ENCODE peak calls at places on chromosomes 5 and 9, in ten cellular contexts. M, B, G, W, E, Y, I, C, L and N are unnamed samples.
A peak's percentile ranks its signal among the peaks of the same experiment; 100 is the strongest.

GRCh38 chr5:80156156-80156555 is 99.7 kb downstream of the SERINC5 start:
- DNase-seq in M (no peak), B (peak; percentile 22), G (no peak), W (no peak), E (no peak), Y (no peak), I (no peak), C (no peak), L (peak; percentile 22), N (no peak)

GRCh38 chr9:13952906-13953305 is 361.0 kb downstream of the NFIB start:
- DNase-seq in M (no peak), B (peak; percentile 59), G (no peak), W (no peak), E (no peak), Y (no peak), I (no peak), C (no peak), L (peak; percentile 64), N (no peak)

GRCh38 chr5:120413706-120414105 is 50.4 kb upstream of the PRR16 start:
- DNase-seq in M (peak; percentile 83), B (peak; percentile 96), G (no peak), W (no peak), E (no peak), Y (no peak), I (no peak), C (no peak), L (peak; percentile 95), N (no peak)

GRCh38 chr9:84807870-84808385 is 138.4 kb downstream of the NTRK2 start:
- DNase-seq in M (no peak), B (no peak), G (no peak), W (no peak), E (no peak), Y (no peak), I (no peak), C (no peak), L (no peak), N (no peak)

GRCh38 chr9:129208191-129209091 is 30.4 kb upstream of the IER5L start:
- DNase-seq in M (no peak), B (no peak), G (no peak), W (no peak), E (peak; percentile 44), Y (no peak), I (peak; percentile 52), C (no peak), L (no peak), N (no peak)

GRCh38 chr5:154722936-154723335 is 32.2 kb upstream of the LARP1 start:
- DNase-seq in M (no peak), B (no peak), G (no peak), W (no peak), E (no peak), Y (no peak), I (no peak), C (no peak), L (no peak), N (no peak)

GRCh38 chr5:3325206-3325605 is 270.4 kb upstream of the IRX1 start:
- DNase-seq in M (peak; percentile 56), B (peak; percentile 30), G (no peak), W (no peak), E (no peak), Y (no peak), I (peak; percentile 26), C (no peak), L (peak; percentile 51), N (no peak)

GRCh38 chr5:149895416-149896345 is 48.9 kb downstream of the PDE6A start:
- DNase-seq in M (no peak), B (peak; percentile 37), G (no peak), W (no peak), E (no peak), Y (no peak), I (no peak), C (no peak), L (peak; percentile 55), N (no peak)

GRCh38 chr9:107282268-107282667 is 811 bp upstream of the RAD23B start:
- DNase-seq in M (no peak), B (no peak), G (no peak), W (no peak), E (no peak), Y (no peak), I (peak; percentile 17), C (no peak), L (no peak), N (no peak)

DNA sequence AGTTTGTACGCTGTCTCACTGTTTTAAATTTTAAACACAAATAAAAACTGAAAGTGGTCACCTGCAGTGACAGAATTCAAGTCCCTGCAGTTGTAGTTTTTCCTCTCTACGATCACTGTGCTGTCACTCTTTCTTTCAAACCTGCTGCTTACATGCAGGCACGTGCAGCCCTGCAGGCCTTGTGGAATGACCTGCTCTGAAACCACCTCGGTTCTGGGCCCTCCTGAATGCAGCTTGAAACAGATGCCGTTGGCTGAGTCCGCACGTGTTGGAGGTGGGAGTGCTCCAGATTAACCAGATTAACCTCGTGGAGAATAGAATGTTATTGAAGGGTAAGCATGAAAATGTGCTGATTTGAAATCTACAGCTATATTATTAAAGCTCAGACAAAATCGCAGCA is 126.0 kb upstream of the ERCC6L2 start:
- DNase-seq in M (no peak), B (no peak), G (no peak), W (no peak), E (no peak), Y (no peak), I (no peak), C (no peak), L (no peak), N (no peak)
- TF ChIP-seq CTCF in M (no peak), B (no peak), G (no peak), W (no peak), E (no peak), Y (no peak), I (no peak), C (no peak), L (no peak), N (no peak)

DNA sequence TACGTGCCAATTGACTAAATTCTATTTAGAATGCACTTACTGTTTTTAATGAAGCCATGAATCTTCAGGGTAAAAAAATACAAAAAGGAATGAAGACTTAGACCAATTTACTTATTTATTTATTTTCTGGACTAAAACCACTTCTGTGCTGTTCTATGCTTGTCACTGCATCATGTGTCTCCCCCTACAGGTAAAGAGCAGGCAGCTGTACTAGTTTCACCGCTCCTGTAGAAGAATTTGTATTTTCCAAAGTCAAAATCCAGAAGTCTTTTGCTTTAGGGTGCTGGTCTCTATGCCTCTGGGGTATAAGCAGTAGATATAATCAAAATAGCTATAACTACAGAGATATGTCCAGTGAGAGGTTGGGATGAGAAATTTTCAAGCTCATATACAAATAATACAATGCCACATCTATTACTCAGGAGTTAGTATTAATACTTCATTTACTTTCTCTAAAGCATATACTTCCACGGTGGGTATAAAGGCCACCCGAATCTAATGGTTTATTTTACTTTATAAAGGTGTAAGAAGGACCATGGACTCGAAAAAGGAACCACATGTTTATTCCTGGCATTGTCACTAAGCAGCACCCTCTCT is 591.5 kb downstream of the RAB3C start:
- DNase-seq in M (peak; percentile 84), B (peak; percentile 48), G (no peak), W (peak; percentile 73), E (no peak), Y (peak; percentile 26), I (peak; percentile 70), C (peak; percentile 31), L (peak; percentile 69), N (no peak)
- TF ChIP-seq CTCF in M (peak; percentile 98), B (peak; percentile 95), G (peak; percentile 74), W (peak; percentile 93), E (peak; percentile 79), Y (peak; percentile 59), I (peak; percentile 93), C (peak; percentile 62), L (peak; percentile 93), N (peak; percentile 91)

DNA sequence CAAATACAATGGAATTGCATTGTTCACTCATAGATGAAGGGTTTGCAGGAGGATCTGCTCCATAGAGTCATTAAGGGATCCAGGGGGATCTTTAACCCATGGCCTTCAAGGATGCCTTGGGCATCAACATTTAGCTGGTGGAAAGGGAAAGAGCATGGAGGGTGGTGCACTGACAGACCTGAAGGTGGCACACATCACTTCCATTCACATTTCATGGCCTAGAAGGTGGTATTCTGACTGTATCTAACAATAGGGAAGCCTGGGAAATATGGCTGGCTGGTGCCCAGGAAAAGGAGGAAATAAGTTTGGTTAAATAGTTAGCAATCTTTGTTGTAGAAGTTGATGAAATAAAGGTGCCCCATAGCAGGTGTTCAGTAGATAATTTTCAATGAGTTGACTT is 230.2 kb downstream of the CD180 start:
- DNase-seq in M (no peak), B (no peak), G (no peak), W (no peak), E (no peak), Y (no peak), I (no peak), C (no peak), L (no peak), N (no peak)
- TF ChIP-seq CTCF in M (no peak), B (no peak), G (peak; percentile 11), W (no peak), E (no peak), Y (no peak), I (no peak), C (no peak), L (no peak), N (no peak)

GRCh38 chr9:21402387-21403247 is 6.3 kb upstream of the IFNA8 start:
- DNase-seq in M (no peak), B (no peak), G (no peak), W (no peak), E (peak; percentile 46), Y (peak; percentile 34), I (peak; percentile 37), C (peak; percentile 39), L (no peak), N (no peak)
- TF ChIP-seq CTCF in M (no peak), B (no peak), G (no peak), W (peak; percentile 23), E (no peak), Y (peak; percentile 17), I (peak; percentile 13), C (no peak), L (no peak), N (no peak)

DNA sequence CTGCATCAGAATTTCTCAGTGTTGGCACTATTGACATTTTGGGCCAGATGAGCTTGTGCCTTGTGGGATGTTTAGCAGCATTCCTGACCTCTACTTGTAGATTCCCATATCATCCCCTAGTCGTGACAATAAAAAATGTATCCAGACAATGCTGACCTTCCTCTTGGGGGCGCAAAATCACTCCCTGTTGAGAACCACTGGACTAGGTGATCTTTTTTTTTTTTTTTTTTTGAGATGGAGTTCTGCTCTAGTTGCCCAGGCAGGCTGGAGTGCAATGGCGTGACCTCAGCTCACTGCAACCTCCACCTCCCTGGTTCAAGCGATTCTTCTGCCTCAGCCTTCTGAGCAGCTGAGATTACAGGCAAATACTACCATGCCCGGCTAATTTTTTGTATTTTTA is 22.6 kb downstream of the STXBP1 start:
- DNase-seq in M (no peak), B (no peak), G (no peak), W (no peak), E (no peak), Y (no peak), I (no peak), C (no peak), L (no peak), N (no peak)
- TF ChIP-seq CTCF in M (no peak), B (no peak), G (no peak), W (peak; percentile 33), E (no peak), Y (no peak), I (no peak), C (no peak), L (no peak), N (no peak)

DNA sequence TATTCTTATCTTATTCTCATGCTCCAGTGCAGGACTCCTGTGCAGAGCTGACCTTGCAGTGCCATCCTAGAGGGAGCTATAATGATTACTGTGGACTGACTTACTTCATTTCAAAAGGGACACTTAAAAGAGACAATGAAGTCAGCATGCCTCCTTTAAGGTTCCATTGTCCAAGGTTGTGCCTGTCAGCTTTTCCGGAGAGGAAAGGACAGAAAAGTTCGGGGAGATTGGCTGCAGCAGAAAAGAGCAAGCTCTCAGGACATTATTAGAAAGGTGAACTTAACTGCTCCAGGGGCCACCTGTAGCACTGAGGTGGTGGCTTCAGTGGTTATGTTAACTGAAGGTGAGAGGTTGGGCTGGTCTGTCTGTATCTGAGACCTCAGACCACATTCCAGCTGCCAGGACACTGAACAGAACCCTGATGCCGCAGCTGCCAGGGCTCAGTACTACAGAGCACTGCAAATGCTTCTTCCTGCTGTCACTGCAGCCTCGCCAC is 112.9 kb downstream of the ST8SIA4 start:
- DNase-seq in M (no peak), B (no peak), G (no peak), W (no peak), E (no peak), Y (no peak), I (peak; percentile 35), C (peak; percentile 33), L (no peak), N (no peak)
- TF ChIP-seq CTCF in M (no peak), B (no peak), G (no peak), W (no peak), E (no peak), Y (no peak), I (no peak), C (peak; percentile 16), L (no peak), N (peak; percentile 17)